ENCODE peak calls at places on chromosomes 6 and 20, in four cellular contexts. One of them, this sample, is unnamed.

GRCh38 chr6:46011241-46012085 is 4.2 kb downstream of the CLIC5 start:
- DNase-seq in colonic mucosa: peak
- DNase-seq in astrocyte of the spinal cord: peak
- DNase-seq in fibroblast of the aortic adventitia: no peak
- DNase-seq in this sample: peak

GRCh38 chr6:73942581-73942980 is 246.6 kb downstream of the CD109 start:
- DNase-seq in colonic mucosa: no peak
- DNase-seq in astrocyte of the spinal cord: no peak
- DNase-seq in fibroblast of the aortic adventitia: peak
- DNase-seq in this sample: no peak

GRCh38 chr6:167550936-167551633 is 226.2 kb downstream of the TTLL2 start:
- DNase-seq in colonic mucosa: peak
- DNase-seq in astrocyte of the spinal cord: peak
- DNase-seq in fibroblast of the aortic adventitia: no peak
- DNase-seq in this sample: peak

GRCh38 chr6:149895702-149896310 is 2.1 kb downstream of the RAET1E start:
- DNase-seq in colonic mucosa: peak
- DNase-seq in astrocyte of the spinal cord: peak
- DNase-seq in fibroblast of the aortic adventitia: peak
- DNase-seq in this sample: no peak

GRCh38 chr6:87660226-87660886 is 41.7 kb downstream of the AKIRIN2 start:
- DNase-seq in colonic mucosa: no peak
- DNase-seq in astrocyte of the spinal cord: peak
- DNase-seq in fibroblast of the aortic adventitia: peak
- DNase-seq in this sample: no peak

GRCh38 chr6:78243519-78243918 is 590.7 kb downstream of the MEI4 start:
- DNase-seq in colonic mucosa: no peak
- DNase-seq in astrocyte of the spinal cord: peak
- DNase-seq in fibroblast of the aortic adventitia: peak
- DNase-seq in this sample: no peak

GRCh38 chr6:146289816-146290588 is 253.6 kb upstream of the RAB32 start:
- DNase-seq in colonic mucosa: no peak
- DNase-seq in astrocyte of the spinal cord: peak
- DNase-seq in fibroblast of the aortic adventitia: peak
- DNase-seq in this sample: no peak

GRCh38 chr6:49987749-49988148 is 18.3 kb upstream of the DEFB113 start:
- DNase-seq in colonic mucosa: no peak
- DNase-seq in astrocyte of the spinal cord: no peak
- DNase-seq in fibroblast of the aortic adventitia: no peak
- DNase-seq in this sample: no peak

GRCh38 chr6:3001773-3002293 is 2.1 kb downstream of the NQO2 start:
- DNase-seq in colonic mucosa: no peak
- DNase-seq in astrocyte of the spinal cord: peak
- DNase-seq in fibroblast of the aortic adventitia: peak
- DNase-seq in this sample: no peak

GRCh38 chr6:121932071-121933009 is 467.1 kb upstream of the HSF2 start:
- DNase-seq in colonic mucosa: no peak
- DNase-seq in astrocyte of the spinal cord: peak
- DNase-seq in fibroblast of the aortic adventitia: peak
- DNase-seq in this sample: no peak

GRCh38 chr6:131063028-131063763 is at the start of gene EPB41L2:
- DNase-seq in colonic mucosa: peak
- DNase-seq in astrocyte of the spinal cord: peak
- DNase-seq in fibroblast of the aortic adventitia: peak
- DNase-seq in this sample: peak
- TF ChIP-seq CTCF in colonic mucosa: no peak
- TF ChIP-seq CTCF in astrocyte of the spinal cord: no peak
- TF ChIP-seq CTCF in fibroblast of the aortic adventitia: peak
- TF ChIP-seq CTCF in this sample: peak

GRCh38 chr20:16612708-16613107 is 39.5 kb upstream of the KIF16B start:
- DNase-seq in colonic mucosa: no peak
- DNase-seq in astrocyte of the spinal cord: no peak
- DNase-seq in fibroblast of the aortic adventitia: no peak
- DNase-seq in this sample: no peak
- H3K4me3 ChIP-seq in colonic mucosa: no peak
- H3K4me3 ChIP-seq in astrocyte of the spinal cord: no peak
- H3K4me3 ChIP-seq in fibroblast of the aortic adventitia: no peak
- H3K4me3 ChIP-seq in this sample: no peak

DNA sequence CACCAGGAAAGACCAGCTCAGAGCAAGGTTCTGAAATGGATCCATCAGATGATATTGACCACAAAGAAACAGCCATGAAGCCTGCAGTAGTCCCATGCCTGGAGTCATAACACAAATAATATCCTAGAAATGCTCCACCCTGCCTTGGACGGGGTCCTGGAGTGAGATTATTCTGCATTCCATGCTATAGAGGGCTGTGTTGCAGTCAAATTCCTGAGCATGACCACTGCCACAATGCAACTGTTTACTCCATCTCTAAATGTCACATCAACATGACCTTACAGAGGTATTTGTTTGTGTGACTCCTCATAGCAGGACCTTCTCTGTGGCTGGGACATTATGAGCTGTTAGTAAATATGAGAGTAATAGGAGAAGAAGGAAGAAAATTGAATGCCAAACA is 257.5 kb upstream of the TCF21 start:
- DNase-seq in colonic mucosa: no peak
- DNase-seq in astrocyte of the spinal cord: peak
- DNase-seq in fibroblast of the aortic adventitia: peak
- DNase-seq in this sample: no peak
- TF ChIP-seq CTCF in colonic mucosa: no peak
- TF ChIP-seq CTCF in astrocyte of the spinal cord: peak
- TF ChIP-seq CTCF in fibroblast of the aortic adventitia: peak
- TF ChIP-seq CTCF in this sample: no peak

GRCh38 chr6:128554302-128554701 is 33.9 kb upstream of the PTPRK start:
- DNase-seq in colonic mucosa: no peak
- DNase-seq in astrocyte of the spinal cord: peak
- DNase-seq in fibroblast of the aortic adventitia: peak
- DNase-seq in this sample: no peak
- H3K4me3 ChIP-seq in colonic mucosa: no peak
- H3K4me3 ChIP-seq in astrocyte of the spinal cord: no peak
- H3K4me3 ChIP-seq in fibroblast of the aortic adventitia: no peak
- H3K4me3 ChIP-seq in this sample: no peak

DNA sequence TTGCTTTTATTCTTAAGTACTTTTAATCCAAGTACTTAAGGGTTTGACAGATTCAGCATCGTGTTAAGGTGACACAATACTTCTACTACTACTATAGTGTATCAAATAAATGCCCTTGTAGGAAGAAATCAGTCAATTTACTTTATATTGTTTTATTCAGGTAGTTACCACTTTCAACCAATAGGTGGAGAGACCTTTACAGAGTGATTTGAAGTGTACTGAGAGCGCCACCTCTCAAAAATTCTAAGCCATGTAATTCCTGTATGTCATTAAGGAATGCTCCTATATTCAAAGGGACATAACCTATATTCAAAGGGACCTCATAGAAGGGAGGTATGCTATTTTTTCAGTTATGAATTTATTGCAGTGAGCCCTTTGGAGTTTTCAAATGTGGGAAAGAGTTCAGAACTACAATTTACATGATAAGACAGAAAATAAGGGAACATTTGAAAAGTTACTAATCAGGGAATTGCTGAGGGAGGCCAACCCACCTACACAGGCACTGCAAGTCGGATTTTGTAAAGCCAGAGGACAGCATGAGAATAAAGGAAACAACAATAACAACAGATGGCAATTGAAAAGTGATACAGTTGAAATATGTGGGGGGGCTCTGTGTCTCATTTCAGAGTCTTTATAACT is 955.6 kb downstream of the TBC1D32 start:
- DNase-seq in colonic mucosa: no peak
- DNase-seq in astrocyte of the spinal cord: peak
- DNase-seq in fibroblast of the aortic adventitia: peak
- DNase-seq in this sample: peak
- TF ChIP-seq CTCF in colonic mucosa: peak
- TF ChIP-seq CTCF in astrocyte of the spinal cord: peak
- TF ChIP-seq CTCF in fibroblast of the aortic adventitia: peak
- TF ChIP-seq CTCF in this sample: no peak

GRCh38 chr20:31842471-31843157 is 2.8 kb downstream of the FOXS1 start:
- DNase-seq in colonic mucosa: no peak
- DNase-seq in astrocyte of the spinal cord: peak
- DNase-seq in fibroblast of the aortic adventitia: peak
- DNase-seq in this sample: no peak
- H3K4me3 ChIP-seq in colonic mucosa: no peak
- H3K4me3 ChIP-seq in astrocyte of the spinal cord: no peak
- H3K4me3 ChIP-seq in fibroblast of the aortic adventitia: no peak
- H3K4me3 ChIP-seq in this sample: no peak

GRCh38 chr6:68958327-68958726 is 323.2 kb downstream of the ADGRB3 start:
- DNase-seq in colonic mucosa: no peak
- DNase-seq in astrocyte of the spinal cord: no peak
- DNase-seq in fibroblast of the aortic adventitia: peak
- DNase-seq in this sample: no peak
- TF ChIP-seq CTCF in colonic mucosa: no peak
- TF ChIP-seq CTCF in astrocyte of the spinal cord: no peak
- TF ChIP-seq CTCF in fibroblast of the aortic adventitia: no peak
- TF ChIP-seq CTCF in this sample: no peak

DNA sequence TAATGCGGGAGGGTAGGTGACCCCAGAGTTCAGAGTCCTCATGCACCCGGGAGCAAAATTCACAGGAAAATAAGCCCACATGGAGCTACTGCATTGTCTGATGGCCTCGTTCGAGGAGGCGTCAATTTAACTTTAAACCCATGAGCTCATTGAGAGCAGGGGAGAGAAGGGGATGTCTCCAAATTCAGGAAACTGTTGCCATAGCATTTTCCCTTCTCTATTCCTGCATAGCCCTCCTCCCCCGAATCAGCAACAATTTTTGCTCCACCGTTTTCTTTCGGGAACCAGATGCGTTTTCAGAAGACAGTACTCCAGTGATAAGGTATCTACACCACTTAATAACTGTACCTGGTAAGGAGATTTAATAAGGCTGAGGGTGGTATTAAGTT is 324 bp upstream of the LAMP5 start:
- DNase-seq in colonic mucosa: no peak
- DNase-seq in astrocyte of the spinal cord: no peak
- DNase-seq in fibroblast of the aortic adventitia: no peak
- DNase-seq in this sample: no peak
- H3K4me3 ChIP-seq in colonic mucosa: no peak
- H3K4me3 ChIP-seq in astrocyte of the spinal cord: no peak
- H3K4me3 ChIP-seq in fibroblast of the aortic adventitia: no peak
- H3K4me3 ChIP-seq in this sample: no peak

GRCh38 chr6:7246401-7247178 is 66.4 kb downstream of the SSR1 start:
- DNase-seq in colonic mucosa: no peak
- DNase-seq in astrocyte of the spinal cord: no peak
- DNase-seq in fibroblast of the aortic adventitia: no peak
- DNase-seq in this sample: peak
- TF ChIP-seq CTCF in colonic mucosa: no peak
- TF ChIP-seq CTCF in astrocyte of the spinal cord: no peak
- TF ChIP-seq CTCF in fibroblast of the aortic adventitia: peak
- TF ChIP-seq CTCF in this sample: no peak

GRCh38 chr6:91135406-91135805 is 548.5 kb upstream of the MAP3K7 start:
- DNase-seq in colonic mucosa: no peak
- DNase-seq in astrocyte of the spinal cord: no peak
- DNase-seq in fibroblast of the aortic adventitia: no peak
- DNase-seq in this sample: no peak

GRCh38 chr6:91144161-91144560 is 557.3 kb upstream of the MAP3K7 start:
- DNase-seq in colonic mucosa: no peak
- DNase-seq in astrocyte of the spinal cord: no peak
- DNase-seq in fibroblast of the aortic adventitia: no peak
- DNase-seq in this sample: no peak

GRCh38 chr6:91142154-91142553 is 555.3 kb upstream of the MAP3K7 start:
- DNase-seq in colonic mucosa: no peak
- DNase-seq in astrocyte of the spinal cord: no peak
- DNase-seq in fibroblast of the aortic adventitia: no peak
- DNase-seq in this sample: no peak

GRCh38 chr6:91137286-91137685 is 550.4 kb upstream of the MAP3K7 start:
- DNase-seq in colonic mucosa: no peak
- DNase-seq in astrocyte of the spinal cord: no peak
- DNase-seq in fibroblast of the aortic adventitia: no peak
- DNase-seq in this sample: no peak

GRCh38 chr6:91141352-91141751 is 554.5 kb upstream of the MAP3K7 start:
- DNase-seq in colonic mucosa: no peak
- DNase-seq in astrocyte of the spinal cord: no peak
- DNase-seq in fibroblast of the aortic adventitia: no peak
- DNase-seq in this sample: no peak
- H3K4me3 ChIP-seq in colonic mucosa: no peak
- H3K4me3 ChIP-seq in astrocyte of the spinal cord: no peak
- H3K4me3 ChIP-seq in fibroblast of the aortic adventitia: no peak
- H3K4me3 ChIP-seq in this sample: no peak